ENCODE peak calls at places on chromosomes 11 and 22, in seven cellular contexts. One of them, this sample, is unnamed. For H3K4me1, the result is how much of the 10 kb centered on the place peaks cover.

GRCh38 chr11:3106736-3107524 is 49.7 kb upstream of the CARS1 start:
- DNase-seq in SK-N-SH: peak
- DNase-seq in transverse colon: no peak
- DNase-seq in upper lobe of right lung: peak
- DNase-seq in stomach: peak
- DNase-seq in GM23338: peak
- DNase-seq in A549: no peak
- DNase-seq in this sample: no peak

GRCh38 chr11:97894978-97895377 is 1125.8 kb upstream of the CNTN5 start:
- DNase-seq in SK-N-SH: no peak
- DNase-seq in transverse colon: no peak
- DNase-seq in upper lobe of right lung: no peak
- DNase-seq in stomach: no peak
- DNase-seq in GM23338: no peak
- DNase-seq in A549: no peak
- DNase-seq in this sample: no peak

GRCh38 chr22:43782448-43782847 is 29.7 kb downstream of the EFCAB6 start:
- DNase-seq in SK-N-SH: no peak
- DNase-seq in transverse colon: no peak
- DNase-seq in upper lobe of right lung: no peak
- DNase-seq in stomach: no peak
- DNase-seq in GM23338: no peak
- DNase-seq in A549: no peak
- DNase-seq in this sample: no peak

GRCh38 chr22:35634015-35634414 is 14.2 kb upstream of the APOL6 start:
- DNase-seq in SK-N-SH: no peak
- DNase-seq in transverse colon: no peak
- DNase-seq in upper lobe of right lung: no peak
- DNase-seq in stomach: no peak
- DNase-seq in GM23338: no peak
- DNase-seq in A549: no peak
- DNase-seq in this sample: no peak

GRCh38 chr22:20783844-20784723 is 10.2 kb downstream of the SERPIND1 start:
- DNase-seq in SK-N-SH: peak
- DNase-seq in transverse colon: peak
- DNase-seq in upper lobe of right lung: no peak
- DNase-seq in stomach: no peak
- DNase-seq in GM23338: peak
- DNase-seq in A549: peak
- DNase-seq in this sample: no peak

GRCh38 chr11:71580057-71581003 is 2.3 kb downstream of the KRTAP5-11 start:
- DNase-seq in SK-N-SH: peak
- DNase-seq in transverse colon: peak
- DNase-seq in upper lobe of right lung: no peak
- DNase-seq in stomach: peak
- DNase-seq in GM23338: peak
- DNase-seq in A549: peak
- DNase-seq in this sample: peak

GRCh38 chr11:36037031-36037430 is 93.2 kb downstream of the LDLRAD3 start:
- DNase-seq in SK-N-SH: no peak
- DNase-seq in transverse colon: no peak
- DNase-seq in upper lobe of right lung: no peak
- DNase-seq in stomach: no peak
- DNase-seq in GM23338: no peak
- DNase-seq in A549: no peak
- DNase-seq in this sample: peak

GRCh38 chr11:119340335-119341221 is at the start of gene C1QTNF5:
- DNase-seq in SK-N-SH: peak
- DNase-seq in transverse colon: peak
- DNase-seq in upper lobe of right lung: peak
- DNase-seq in stomach: peak
- DNase-seq in GM23338: peak
- DNase-seq in A549: no peak
- DNase-seq in this sample: peak

GRCh38 chr11:133576351-133576750 is 44.0 kb upstream of the OPCML start:
- DNase-seq in SK-N-SH: peak
- DNase-seq in transverse colon: no peak
- DNase-seq in upper lobe of right lung: no peak
- DNase-seq in stomach: no peak
- DNase-seq in GM23338: peak
- DNase-seq in A549: no peak
- DNase-seq in this sample: peak

GRCh38 chr11:111063711-111064110 is 181.8 kb upstream of the POU2AF2 start:
- DNase-seq in SK-N-SH: no peak
- DNase-seq in transverse colon: no peak
- DNase-seq in upper lobe of right lung: no peak
- DNase-seq in stomach: no peak
- DNase-seq in GM23338: no peak
- DNase-seq in A549: no peak
- DNase-seq in this sample: no peak

GRCh38 chr11:5258543-5259262 is 4.1 kb upstream of the HBG2 start:
- DNase-seq in SK-N-SH: no peak
- DNase-seq in transverse colon: no peak
- DNase-seq in upper lobe of right lung: no peak
- DNase-seq in stomach: no peak
- DNase-seq in GM23338: peak
- DNase-seq in A549: no peak
- DNase-seq in this sample: no peak

GRCh38 chr11:35232961-35233360 is 94.0 kb downstream of the CD44 start:
- DNase-seq in SK-N-SH: no peak
- DNase-seq in transverse colon: no peak
- DNase-seq in upper lobe of right lung: no peak
- DNase-seq in stomach: no peak
- DNase-seq in GM23338: no peak
- DNase-seq in A549: no peak
- DNase-seq in this sample: no peak

GRCh38 chr22:44107341-44107740 is 73.4 kb upstream of the PARVG start:
- DNase-seq in SK-N-SH: no peak
- DNase-seq in transverse colon: no peak
- DNase-seq in upper lobe of right lung: peak
- DNase-seq in stomach: no peak
- DNase-seq in GM23338: peak
- DNase-seq in A549: no peak
- DNase-seq in this sample: no peak

GRCh38 chr11:125932301-125932700 is 13.5 kb upstream of the VSIG10L2 start:
- DNase-seq in SK-N-SH: no peak
- DNase-seq in transverse colon: no peak
- DNase-seq in upper lobe of right lung: peak
- DNase-seq in stomach: no peak
- DNase-seq in GM23338: no peak
- DNase-seq in A549: no peak
- DNase-seq in this sample: no peak

GRCh38 chr11:45378516-45378915 is 92.4 kb upstream of the SYT13 start:
- DNase-seq in SK-N-SH: no peak
- DNase-seq in transverse colon: no peak
- DNase-seq in upper lobe of right lung: no peak
- DNase-seq in stomach: no peak
- DNase-seq in GM23338: no peak
- DNase-seq in A549: no peak
- DNase-seq in this sample: no peak

GRCh38 chr11:74031310-74031676 is 22.4 kb upstream of the UCP3 start:
- DNase-seq in SK-N-SH: no peak
- DNase-seq in transverse colon: no peak
- DNase-seq in upper lobe of right lung: no peak
- DNase-seq in stomach: no peak
- DNase-seq in GM23338: no peak
- DNase-seq in A549: no peak
- DNase-seq in this sample: no peak

GRCh38 chr22:17213976-17214375 is 5.3 kb downstream of the ADA2 start:
- DNase-seq in SK-N-SH: no peak
- DNase-seq in transverse colon: peak
- DNase-seq in upper lobe of right lung: peak
- DNase-seq in stomach: peak
- DNase-seq in GM23338: peak
- DNase-seq in A549: no peak
- DNase-seq in this sample: peak

GRCh38 chr22:41780714-41781507 is 19.6 kb upstream of the CCDC134 start:
- DNase-seq in SK-N-SH: no peak
- DNase-seq in transverse colon: peak
- DNase-seq in upper lobe of right lung: peak
- DNase-seq in stomach: peak
- DNase-seq in GM23338: peak
- DNase-seq in A549: no peak
- DNase-seq in this sample: peak

GRCh38 chr11:77346906-77347603 is 45.6 kb upstream of the GDPD4 start:
- DNase-seq in SK-N-SH: no peak
- DNase-seq in transverse colon: no peak
- DNase-seq in upper lobe of right lung: no peak
- DNase-seq in stomach: no peak
- DNase-seq in GM23338: no peak
- DNase-seq in A549: no peak
- DNase-seq in this sample: no peak

GRCh38 chr11:119729581-119730346 is 764 bp upstream of the NECTIN1 start:
- DNase-seq in SK-N-SH: peak
- DNase-seq in transverse colon: peak
- DNase-seq in upper lobe of right lung: peak
- DNase-seq in stomach: peak
- DNase-seq in GM23338: peak
- DNase-seq in A549: peak
- DNase-seq in this sample: peak

DNA sequence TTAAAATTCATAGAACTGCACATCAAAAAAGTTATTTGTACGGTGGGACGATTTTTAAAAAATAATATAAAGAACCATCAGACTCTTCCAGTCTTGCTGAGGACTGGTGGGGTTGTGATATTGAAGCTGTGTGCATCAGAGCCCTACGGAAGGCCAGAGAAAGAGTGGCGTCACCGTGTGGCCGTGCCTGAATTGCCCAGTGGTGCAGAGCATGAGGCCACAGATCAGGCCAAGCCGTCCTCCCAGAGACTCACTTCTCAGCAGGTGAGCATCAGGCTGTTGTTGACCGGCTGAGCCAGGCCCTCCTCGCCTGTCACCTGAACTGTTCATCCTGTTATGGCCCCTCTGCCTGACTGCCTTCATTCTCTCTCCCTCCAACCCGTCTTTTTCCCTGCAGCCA is 1013.9 kb downstream of the TBC1D22A start:
- DNase-seq in SK-N-SH: no peak
- DNase-seq in transverse colon: no peak
- DNase-seq in upper lobe of right lung: no peak
- DNase-seq in stomach: no peak
- DNase-seq in GM23338: no peak
- DNase-seq in A549: no peak
- DNase-seq in this sample: no peak
- TF ChIP-seq CTCF in SK-N-SH: no peak
- TF ChIP-seq CTCF in transverse colon: no peak
- TF ChIP-seq CTCF in upper lobe of right lung: no peak
- TF ChIP-seq CTCF in stomach: no peak
- TF ChIP-seq CTCF in GM23338: no peak
- TF ChIP-seq CTCF in A549: no peak
- TF ChIP-seq CTCF in this sample: no peak

GRCh38 chr11:12748561-12748960 is 74.3 kb downstream of the TEAD1 start:
- DNase-seq in SK-N-SH: no peak
- DNase-seq in transverse colon: no peak
- DNase-seq in upper lobe of right lung: no peak
- DNase-seq in stomach: no peak
- DNase-seq in GM23338: no peak
- DNase-seq in A549: no peak
- DNase-seq in this sample: no peak
- H3K4me1 ChIP-seq in SK-N-SH: under half
- H3K4me1 ChIP-seq in transverse colon: under half
- H3K4me1 ChIP-seq in upper lobe of right lung: under half
- H3K4me1 ChIP-seq in stomach: under half
- H3K4me1 ChIP-seq in GM23338: half or more
- H3K4me1 ChIP-seq in A549: half or more
- H3K4me1 ChIP-seq in this sample: under half

GRCh38 chr11:2074266-2074825 is 64.8 kb downstream of the IGF2 start:
- DNase-seq in SK-N-SH: no peak
- DNase-seq in transverse colon: no peak
- DNase-seq in upper lobe of right lung: no peak
- DNase-seq in stomach: peak
- DNase-seq in GM23338: peak
- DNase-seq in A549: no peak
- DNase-seq in this sample: no peak
- TF ChIP-seq CTCF in SK-N-SH: peak
- TF ChIP-seq CTCF in transverse colon: no peak
- TF ChIP-seq CTCF in upper lobe of right lung: no peak
- TF ChIP-seq CTCF in stomach: no peak
- TF ChIP-seq CTCF in GM23338: peak
- TF ChIP-seq CTCF in A549: peak
- TF ChIP-seq CTCF in this sample: peak

GRCh38 chr11:62539238-62539925 is 7.2 kb downstream of the AHNAK start:
- DNase-seq in SK-N-SH: peak
- DNase-seq in transverse colon: peak
- DNase-seq in upper lobe of right lung: peak
- DNase-seq in stomach: peak
- DNase-seq in GM23338: no peak
- DNase-seq in A549: peak
- DNase-seq in this sample: peak

GRCh38 chr11:62534779-62535545 is 11.6 kb downstream of the AHNAK start:
- DNase-seq in SK-N-SH: no peak
- DNase-seq in transverse colon: no peak
- DNase-seq in upper lobe of right lung: no peak
- DNase-seq in stomach: no peak
- DNase-seq in GM23338: no peak
- DNase-seq in A549: no peak
- DNase-seq in this sample: no peak

GRCh38 chr11:62536301-62536957 is 10.2 kb downstream of the AHNAK start:
- DNase-seq in SK-N-SH: no peak
- DNase-seq in transverse colon: no peak
- DNase-seq in upper lobe of right lung: no peak
- DNase-seq in stomach: no peak
- DNase-seq in GM23338: peak
- DNase-seq in A549: no peak
- DNase-seq in this sample: no peak

GRCh38 chr11:62538470-62539237 is 8.0 kb downstream of the AHNAK start:
- DNase-seq in SK-N-SH: no peak
- DNase-seq in transverse colon: no peak
- DNase-seq in upper lobe of right lung: no peak
- DNase-seq in stomach: no peak
- DNase-seq in GM23338: no peak
- DNase-seq in A549: no peak
- DNase-seq in this sample: no peak

DNA sequence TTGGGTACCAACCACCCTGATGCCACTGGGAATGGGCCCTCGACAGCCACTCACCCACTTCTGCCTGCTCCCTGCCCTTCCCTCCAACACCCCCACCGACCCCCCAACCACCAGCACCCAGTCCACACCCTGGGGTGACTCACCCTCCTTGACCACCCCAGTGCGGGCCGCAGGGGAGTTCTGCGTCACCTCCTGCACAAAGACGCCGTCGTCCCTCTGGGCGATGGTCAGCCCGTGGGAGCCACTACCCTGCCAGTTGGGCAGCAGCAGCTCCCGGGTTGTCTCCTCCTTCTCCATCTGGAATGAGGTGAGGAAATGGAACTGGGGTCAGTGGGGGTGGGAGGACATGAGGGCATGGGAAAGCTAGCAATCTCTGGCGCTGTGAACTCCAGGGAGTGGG is 10.8 kb downstream of the AHNAK start:
- DNase-seq in SK-N-SH: no peak
- DNase-seq in transverse colon: no peak
- DNase-seq in upper lobe of right lung: no peak
- DNase-seq in stomach: no peak
- DNase-seq in GM23338: no peak
- DNase-seq in A549: no peak
- DNase-seq in this sample: no peak
- H3K4me1 ChIP-seq in SK-N-SH: under half
- H3K4me1 ChIP-seq in transverse colon: under half
- H3K4me1 ChIP-seq in upper lobe of right lung: under half
- H3K4me1 ChIP-seq in stomach: under half
- H3K4me1 ChIP-seq in GM23338: under half
- H3K4me1 ChIP-seq in A549: under half
- H3K4me1 ChIP-seq in this sample: half or more

This sample was measured in heart right ventricle.